ENCODE peak calls at places on chromosomes 4 and X, in seven cellular contexts. U is endothelial cell, T is ovary, X is neural crest cell, A is osteoblast, Q is thoracic aorta, M is BE2C. W is an unnamed sample.

GRCh38 chr4:47744843-47745382 is 93.0 kb downstream of the CORIN start:
- DNase-seq in U (no peak), T (no peak), X (no peak), A (no peak), Q (no peak), M (peak), W (no peak)

GRCh38 chr4:140277576-140277975 is 95.9 kb upstream of the SCOC start:
- DNase-seq in U (no peak), T (no peak), X (no peak), A (no peak), Q (no peak), M (no peak), W (no peak)

GRCh38 chr4:173420821-173421220 is 21.9 kb upstream of the SCRG1 start:
- DNase-seq in U (no peak), T (no peak), X (no peak), A (no peak), Q (no peak), M (no peak), W (no peak)

GRCh38 chr4:88649716-88650115 is 47.9 kb downstream of the NAP1L5 start:
- DNase-seq in U (no peak), T (no peak), X (no peak), A (no peak), Q (no peak), M (no peak), W (no peak)

GRCh38 chr4:122050836-122051235 is 99.0 kb upstream of the TRPC3 start:
- DNase-seq in U (no peak), T (no peak), X (no peak), A (no peak), Q (no peak), M (no peak), W (no peak)

GRCh38 chrX:77788050-77788449 is 2.0 kb upstream of the ATRX start:
- DNase-seq in U (no peak), T (no peak), X (no peak), A (no peak), Q (no peak), M (no peak), W (no peak)

GRCh38 chrX:150357790-150358189 is 5.3 kb upstream of the MAMLD1 start:
- DNase-seq in U (no peak), T (no peak), X (no peak), A (no peak), Q (no peak), M (no peak), W (peak)

GRCh38 chr4:11597506-11597905 is 168.8 kb upstream of the HS3ST1 start:
- DNase-seq in U (no peak), T (no peak), X (no peak), A (no peak), Q (no peak), M (no peak), W (no peak)

GRCh38 chr4:68368566-68369473 is 18.9 kb upstream of the YTHDC1 start:
- DNase-seq in U (no peak), T (no peak), X (no peak), A (no peak), Q (no peak), M (no peak), W (no peak)

GRCh38 chr4:1948232-1948631 is 60.5 kb downstream of the NELFA start:
- DNase-seq in U (no peak), T (no peak), X (no peak), A (no peak), Q (no peak), M (no peak), W (no peak)

GRCh38 chr4:1945492-1945891 is 63.3 kb downstream of the NELFA start:
- DNase-seq in U (no peak), T (no peak), X (no peak), A (no peak), Q (no peak), M (no peak), W (no peak)

GRCh38 chr4:1948892-1949436 is 59.8 kb downstream of the NELFA start:
- DNase-seq in U (no peak), T (no peak), X (no peak), A (no peak), Q (no peak), M (no peak), W (no peak)

GRCh38 chr4:1943928-1944327 is 64.8 kb downstream of the NELFA start:
- DNase-seq in U (no peak), T (no peak), X (no peak), A (no peak), Q (no peak), M (no peak), W (no peak)

DNA sequence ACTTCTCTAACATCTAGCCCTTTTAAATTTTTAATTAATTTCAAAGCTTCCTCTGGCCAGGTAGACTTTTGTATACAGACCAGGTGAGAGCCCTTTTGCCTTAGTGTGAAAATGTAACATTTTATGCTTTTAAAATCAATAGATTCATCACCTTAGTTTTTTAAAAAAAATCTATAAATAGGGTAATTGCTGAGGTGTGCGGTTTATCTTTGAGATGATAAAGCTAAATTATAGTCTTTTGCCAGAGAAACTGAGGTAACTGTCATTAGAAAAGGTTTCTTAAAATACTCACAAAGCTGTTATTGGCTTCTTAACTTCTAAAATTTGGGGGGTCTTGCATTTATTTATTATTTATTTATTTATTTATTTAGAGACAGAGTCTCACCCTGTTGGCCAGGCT is 62.9 kb downstream of the NELFA start:
- DNase-seq in U (no peak), T (no peak), X (no peak), A (no peak), Q (no peak), M (no peak), W (no peak)
- TF ChIP-seq CTCF in U (no peak), T (no peak), X (no peak), A (no peak), Q (no peak), M (no peak), W (no peak)

DNA sequence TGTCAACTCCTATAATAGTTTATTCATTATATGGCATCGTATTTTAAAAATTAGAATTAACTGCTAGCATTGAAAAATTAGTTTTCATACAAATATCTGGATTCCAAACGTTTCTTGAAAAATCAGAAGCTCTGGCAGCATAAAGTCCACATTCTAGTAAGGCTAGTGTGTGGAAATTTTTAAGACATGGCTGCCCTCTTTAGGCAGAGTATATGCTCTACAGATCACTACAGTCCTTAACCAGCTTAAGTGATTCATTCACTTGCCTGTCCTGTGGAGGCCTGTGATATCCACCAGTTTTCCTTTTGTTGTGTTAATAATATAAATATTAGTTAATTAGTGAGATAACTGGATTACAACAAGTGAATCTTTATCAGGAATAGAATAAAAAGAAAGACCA is 287.2 kb downstream of the OPHN1 start:
- DNase-seq in U (no peak), T (no peak), X (no peak), A (peak), Q (no peak), M (no peak), W (no peak)
- TF ChIP-seq CTCF in U (no peak), T (no peak), X (peak), A (peak), Q (peak), M (no peak), W (peak)

DNA sequence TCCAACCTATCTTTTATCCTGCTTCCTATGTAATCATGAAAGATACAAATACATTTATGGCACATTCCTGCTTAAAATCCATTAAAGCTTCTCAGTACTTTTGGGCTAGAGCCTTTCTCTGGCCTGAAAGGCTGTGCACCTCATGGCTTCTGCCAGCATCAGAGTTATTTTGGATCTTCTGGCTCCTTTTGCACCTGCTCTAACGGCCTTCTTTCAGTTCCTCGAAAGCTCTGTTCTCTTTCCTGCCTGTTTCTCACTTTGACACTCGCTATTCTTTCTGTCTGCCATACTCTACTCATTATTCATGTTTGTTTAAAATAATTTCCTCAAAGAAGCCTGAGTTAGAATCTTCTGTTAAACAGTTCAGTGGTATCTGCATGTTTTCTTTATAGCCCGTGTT is 86.0 kb downstream of the LRP2BP start:
- DNase-seq in U (no peak), T (no peak), X (no peak), A (no peak), Q (no peak), M (no peak), W (no peak)
- TF ChIP-seq CTCF in U (no peak), T (no peak), X (no peak), A (no peak), Q (no peak), M (no peak), W (no peak)

DNA sequence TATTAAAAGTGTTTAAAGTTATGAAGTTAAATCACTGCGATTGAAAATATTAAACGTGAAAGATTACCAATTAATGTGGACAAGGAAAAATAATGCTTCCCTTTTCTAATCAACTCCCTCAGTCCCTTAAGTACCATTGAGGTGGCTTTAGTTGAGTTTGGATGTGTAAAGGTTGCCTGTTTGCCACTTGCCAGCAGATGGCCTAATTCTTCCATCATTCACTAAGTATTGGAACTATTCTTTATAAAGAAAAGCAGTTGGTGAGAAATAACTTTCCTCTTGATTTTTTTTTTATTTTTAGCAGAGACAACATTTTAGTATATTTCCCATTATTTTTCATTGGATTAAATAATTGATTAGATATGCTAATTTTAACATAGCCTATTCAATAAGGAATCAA is 295.9 kb upstream of the TACR3 start:
- DNase-seq in U (no peak), T (no peak), X (no peak), A (peak), Q (no peak), M (peak), W (no peak)
- TF ChIP-seq CTCF in U (peak), T (no peak), X (peak), A (no peak), Q (no peak), M (peak), W (peak)

GRCh38 chrX:43557792-43558191 is 98.3 kb upstream of the MAOA start:
- DNase-seq in U (peak), T (peak), X (peak), A (peak), Q (peak), M (peak), W (no peak)

GRCh38 chrX:43560247-43560946 is 95.7 kb upstream of the MAOA start:
- DNase-seq in U (no peak), T (no peak), X (no peak), A (no peak), Q (no peak), M (no peak), W (no peak)

GRCh38 chrX:43556207-43556606 is 99.9 kb upstream of the MAOA start:
- DNase-seq in U (no peak), T (no peak), X (no peak), A (no peak), Q (no peak), M (no peak), W (no peak)

GRCh38 chrX:43562372-43562771 is 93.7 kb upstream of the MAOA start:
- DNase-seq in U (no peak), T (no peak), X (no peak), A (no peak), Q (no peak), M (no peak), W (no peak)

DNA sequence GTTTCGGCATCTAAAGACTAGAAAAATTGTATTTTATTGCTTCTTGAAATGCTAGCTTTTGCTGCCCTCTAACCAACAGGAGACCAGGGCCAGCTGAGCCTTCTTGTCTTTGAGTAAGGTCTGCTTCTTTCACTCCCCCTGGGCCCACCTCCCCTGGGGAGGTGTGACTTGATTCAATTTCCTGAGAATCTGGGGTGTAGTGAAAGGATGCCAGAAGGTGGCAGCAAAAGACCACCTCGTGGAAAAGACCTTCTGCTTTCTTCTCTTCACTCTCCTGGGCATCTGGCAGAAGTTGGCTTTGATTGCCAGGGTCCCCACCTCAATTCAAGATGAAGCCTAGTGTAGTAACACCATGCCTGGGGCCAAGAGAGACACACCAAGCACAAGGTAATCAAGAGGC is 96.5 kb upstream of the MAOA start:
- DNase-seq in U (peak), T (peak), X (peak), A (no peak), Q (no peak), M (peak), W (no peak)
- TF ChIP-seq CTCF in U (no peak), T (peak), X (peak), A (peak), Q (peak), M (peak), W (peak)

DNA sequence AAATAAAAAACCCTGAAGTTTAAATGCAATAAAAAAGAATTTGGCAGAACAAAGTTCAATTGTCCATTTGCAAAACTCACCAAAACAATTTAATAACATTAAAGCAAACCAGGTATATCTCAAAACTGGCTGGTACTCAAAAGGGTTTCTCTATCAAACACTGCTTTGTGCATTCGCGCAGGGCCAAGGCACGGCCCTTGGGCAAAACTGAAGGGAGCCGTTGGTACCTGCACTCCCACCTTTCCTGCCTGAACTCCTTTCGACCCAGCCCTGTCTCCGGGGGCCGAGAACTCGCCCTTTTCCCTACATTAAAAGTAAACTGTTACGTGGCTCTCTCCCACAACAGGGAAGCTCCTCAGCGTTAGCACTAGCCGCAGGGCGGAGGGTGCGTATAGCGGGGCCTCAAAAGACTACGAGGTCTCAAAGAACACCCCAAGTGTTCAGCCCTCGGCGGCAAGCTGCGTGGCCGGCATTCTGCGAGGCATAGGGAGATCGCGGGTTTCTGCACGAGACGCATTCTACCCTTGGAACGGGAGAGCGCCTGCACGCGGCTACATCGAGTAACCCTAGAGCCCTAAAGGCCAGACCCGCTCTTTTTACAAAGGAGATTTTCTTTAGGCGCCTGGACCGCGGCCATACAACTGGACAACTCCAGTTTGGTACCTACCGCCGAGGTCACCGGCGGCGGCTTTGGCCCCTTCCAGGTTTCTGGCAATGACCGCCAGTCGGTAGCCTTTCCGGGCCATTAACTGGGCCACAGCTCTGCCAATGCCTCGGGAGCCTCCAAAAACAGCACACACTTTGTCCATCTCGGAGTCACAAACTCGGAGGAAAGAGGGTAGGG is 552 bp downstream of the CBR4 start:
- DNase-seq in U (peak), T (peak), X (peak), A (no peak), Q (peak), M (peak), W (no peak)
- TF ChIP-seq CTCF in U (peak), T (no peak), X (no peak), A (peak), Q (no peak), M (peak), W (no peak)

W was measured in osteocyte.